ENCODE peak calls at places on chromosomes 13 and 19, in six cellular contexts. C is endothelial cell of umbilical vein, S is A549, N is K562, E is GM12878, B is HepG2. A is an unnamed sample.

GRCh38 chr13:51557875-51558604 is 26.2 kb upstream of the WDFY2 start:
- DNase-seq in C (no peak), S (peak), N (no peak), E (no peak), B (no peak), A (peak)

GRCh38 chr13:20393273-20394235 is 132.1 kb downstream of the CRYL1 start:
- DNase-seq in C (no peak), S (no peak), N (no peak), E (no peak), B (no peak), A (no peak)

GRCh38 chr13:114115191-114115671 is 17.2 kb downstream of the RASA3 start:
- DNase-seq in C (peak), S (peak), N (peak), E (no peak), B (peak), A (peak)

GRCh38 chr13:52809310-52809769 is 39.1 kb downstream of the PCDH8 start:
- DNase-seq in C (peak), S (peak), N (peak), E (peak), B (peak), A (peak)

GRCh38 chr19:49554701-49555181 is 25.6 kb downstream of the NOSIP start:
- DNase-seq in C (peak), S (no peak), N (no peak), E (no peak), B (no peak), A (no peak)

GRCh38 chr19:38093587-38093986 is 130.4 kb downstream of the DPF1 start:
- DNase-seq in C (no peak), S (no peak), N (no peak), E (no peak), B (no peak), A (no peak)

GRCh38 chr19:34237939-34238338 is 16.4 kb upstream of the GARRE1 start:
- DNase-seq in C (no peak), S (no peak), N (no peak), E (no peak), B (no peak), A (no peak)

GRCh38 chr19:8161135-8161646 is 11.8 kb upstream of the FBN3 start:
- DNase-seq in C (no peak), S (peak), N (peak), E (peak), B (peak), A (peak)

GRCh38 chr13:45167611-45168554 is 33.0 kb downstream of the KCTD4 start:
- DNase-seq in C (no peak), S (peak), N (peak), E (no peak), B (no peak), A (peak)

GRCh38 chr19:47002106-47002766 is 17.4 kb upstream of the NPAS1 start:
- DNase-seq in C (no peak), S (peak), N (no peak), E (no peak), B (no peak), A (no peak)
- TF ChIP-seq CTCF in C (no peak), S (peak), N (no peak), E (no peak), B (no peak), A (peak)

GRCh38 chr13:93771229-93771628 is 544.6 kb downstream of the GPC6 start:
- DNase-seq in C (no peak), S (no peak), N (no peak), E (no peak), B (no peak), A (no peak)

GRCh38 chr13:93769607-93770006 is 543.0 kb downstream of the GPC6 start:
- DNase-seq in C (no peak), S (no peak), N (no peak), E (no peak), B (no peak), A (no peak)

GRCh38 chr13:93769126-93769525 is 542.5 kb downstream of the GPC6 start:
- DNase-seq in C (no peak), S (no peak), N (no peak), E (no peak), B (no peak), A (no peak)

GRCh38 chr13:93775027-93775426 is 548.4 kb downstream of the GPC6 start:
- DNase-seq in C (no peak), S (no peak), N (no peak), E (no peak), B (no peak), A (no peak)

GRCh38 chr13:93771782-93772181 is 545.2 kb downstream of the GPC6 start:
- DNase-seq in C (no peak), S (no peak), N (no peak), E (no peak), B (no peak), A (no peak)
- TF ChIP-seq MYC in C (no peak), S (no peak), N (no peak), E (no peak), B (no peak), A (no peak)

GRCh38 chr19:56727731-56728130 is 56.2 kb upstream of the ZNF835 start:
- DNase-seq in C (no peak), S (no peak), N (no peak), E (no peak), B (no peak), A (no peak)

GRCh38 chr19:56721714-56722113 is 50.2 kb upstream of the ZNF835 start:
- DNase-seq in C (no peak), S (no peak), N (no peak), E (no peak), B (no peak), A (peak)

GRCh38 chr19:56720281-56720680 is 48.7 kb upstream of the ZNF835 start:
- DNase-seq in C (no peak), S (no peak), N (no peak), E (no peak), B (peak), A (peak)

GRCh38 chr19:56725829-56726424 is 54.4 kb upstream of the ZNF835 start:
- DNase-seq in C (no peak), S (peak), N (no peak), E (no peak), B (no peak), A (peak)
- TF ChIP-seq CTCF in C (no peak), S (no peak), N (no peak), E (peak), B (peak), A (peak)

GRCh38 chr19:16037424-16038195 is 38.7 kb upstream of the TPM4 start:
- DNase-seq in C (no peak), S (no peak), N (no peak), E (no peak), B (no peak), A (no peak)

GRCh38 chr19:16036941-16037340 is 39.4 kb upstream of the TPM4 start:
- DNase-seq in C (no peak), S (no peak), N (no peak), E (no peak), B (no peak), A (no peak)

GRCh38 chr19:16034958-16035560 is 41.2 kb upstream of the TPM4 start:
- DNase-seq in C (no peak), S (no peak), N (no peak), E (no peak), B (no peak), A (no peak)

GRCh38 chr19:16035601-16036297 is 40.5 kb upstream of the TPM4 start:
- DNase-seq in C (no peak), S (no peak), N (no peak), E (no peak), B (no peak), A (no peak)

GRCh38 chr19:16036397-16036925 is 39.8 kb upstream of the TPM4 start:
- DNase-seq in C (no peak), S (no peak), N (no peak), E (no peak), B (no peak), A (no peak)
- TF ChIP-seq MYC in C (no peak), S (no peak), N (no peak), E (no peak), B (no peak), A (no peak)

DNA sequence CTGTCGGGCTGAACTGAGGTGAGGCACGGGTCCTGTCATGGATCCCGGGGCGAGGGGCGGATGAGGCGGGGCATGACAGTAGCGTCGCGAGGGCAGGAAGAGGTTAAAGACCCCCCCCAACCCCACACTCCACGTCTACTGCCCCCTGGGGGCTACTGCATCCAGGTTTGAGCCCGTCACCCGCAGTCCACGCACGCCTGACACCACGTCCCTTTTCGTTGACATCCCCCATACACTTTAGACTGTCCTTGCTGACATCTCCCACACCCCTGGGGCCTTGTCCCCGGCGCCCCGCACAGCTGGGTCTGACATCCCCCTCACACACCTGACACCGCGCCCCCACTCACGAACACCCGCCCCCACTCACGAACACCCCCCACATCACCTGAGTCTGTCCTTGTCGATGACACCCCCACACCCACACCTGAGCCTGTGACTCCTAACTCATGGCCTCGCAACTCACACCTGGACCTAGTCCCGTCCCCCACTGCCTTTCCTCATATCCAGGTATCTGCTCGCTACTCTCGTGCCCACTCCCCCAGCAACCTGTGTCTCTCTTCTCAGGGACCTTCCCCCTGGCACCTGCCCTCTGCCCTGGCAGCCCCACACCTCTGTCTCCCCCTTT is 416 bp downstream of the SLC25A42 start:
- DNase-seq in C (no peak), S (peak), N (peak), E (no peak), B (no peak), A (no peak)
- TF ChIP-seq CTCF in C (no peak), S (no peak), N (no peak), E (no peak), B (peak), A (no peak)

GRCh38 chr19:47190167-47190727 is 40.8 kb downstream of the BBC3 start:
- DNase-seq in C (peak), S (peak), N (no peak), E (no peak), B (peak), A (no peak)
- TF ChIP-seq MYC in C (no peak), S (no peak), N (no peak), E (no peak), B (no peak), A (no peak)

GRCh38 chr19:2516727-2517126 is 40.8 kb downstream of the GADD45B start:
- DNase-seq in C (no peak), S (no peak), N (no peak), E (no peak), B (no peak), A (no peak)
- TF ChIP-seq CTCF in C (no peak), S (no peak), N (no peak), E (no peak), B (no peak), A (no peak)